ENCODE peak calls at places on chromosomes 4 and X, in six cellular contexts. J is upper lobe of right lung, E is pancreas, M is H9, S is left lung, Q is lung. K is an unnamed sample. For H3K27me3, the result is how much of the 10 kb centered on the place peaks cover.

GRCh38 chr4:185945238-185945637 is 123.7 kb upstream of the TLR3 start:
- DNase-seq in J (no peak), E (no peak), M (no peak), S (no peak), Q (no peak), K (no peak)

GRCh38 chr4:7325541-7325940 is 109.2 kb downstream of the PSAPL1 start:
- DNase-seq in J (no peak), E (no peak), M (no peak), S (no peak), Q (no peak), K (no peak)

GRCh38 chrX:38278682-38279081 is 48.6 kb downstream of the RPGR start:
- DNase-seq in J (no peak), E (no peak), M (no peak), S (no peak), Q (no peak), K (no peak)

GRCh38 chr4:25926473-25926872 is 12.5 kb downstream of the SMIM20 start:
- DNase-seq in J (no peak), E (no peak), M (no peak), S (no peak), Q (no peak), K (no peak)

GRCh38 chr4:22668301-22668700 is 24.4 kb upstream of the GBA3 start:
- DNase-seq in J (no peak), E (no peak), M (no peak), S (no peak), Q (no peak), K (peak)

GRCh38 chr4:120658772-120659171 is 263.8 kb downstream of the PRDM5 start:
- DNase-seq in J (no peak), E (no peak), M (no peak), S (no peak), Q (no peak), K (no peak)

GRCh38 chr4:116180056-116180690 is 905.2 kb downstream of the TRAM1L1 start:
- DNase-seq in J (no peak), E (no peak), M (no peak), S (no peak), Q (no peak), K (no peak)

GRCh38 chr4:189162888-189163287 is 777.8 kb upstream of the FRG1 start:
- DNase-seq in J (no peak), E (no peak), M (no peak), S (no peak), Q (no peak), K (no peak)

GRCh38 chr4:116362603-116363002 is 722.8 kb downstream of the TRAM1L1 start:
- DNase-seq in J (no peak), E (no peak), M (no peak), S (no peak), Q (no peak), K (no peak)

GRCh38 chr4:122783301-122784215 is 43.1 kb upstream of the FGF2 start:
- DNase-seq in J (peak), E (peak), M (peak), S (peak), Q (peak), K (peak)

GRCh38 chrX:43106009-43106408 is 328.0 kb upstream of the PPP1R2C start:
- DNase-seq in J (no peak), E (no peak), M (no peak), S (no peak), Q (no peak), K (no peak)

GRCh38 chr4:75745192-75745591 is 20.8 kb downstream of the USO1 start:
- DNase-seq in J (no peak), E (no peak), M (no peak), S (no peak), Q (no peak), K (no peak)

GRCh38 chr4:33715996-33716395 is 2528.3 kb downstream of the ARAP2 start:
- DNase-seq in J (no peak), E (no peak), M (no peak), S (no peak), Q (no peak), K (peak)

GRCh38 chr4:149145803-149146202 is 669.8 kb downstream of the IQCM start:
- DNase-seq in J (no peak), E (no peak), M (no peak), S (no peak), Q (no peak), K (peak)

GRCh38 chr4:108272566-108272965 is 103.8 kb upstream of the LEF1 start:
- DNase-seq in J (no peak), E (no peak), M (no peak), S (no peak), Q (no peak), K (no peak)

GRCh38 chrX:51860679-51861078 is 32.7 kb upstream of the MAGED1 start:
- DNase-seq in J (no peak), E (peak), M (peak), S (no peak), Q (no peak), K (no peak)

GRCh38 chr4:7872264-7872771 is 67.3 kb downstream of the AFAP1 start:
- DNase-seq in J (no peak), E (peak), M (no peak), S (no peak), Q (no peak), K (peak)

GRCh38 chr4:138090918-138091659 is 151.1 kb downstream of the SLC7A11 start:
- DNase-seq in J (no peak), E (no peak), M (no peak), S (no peak), Q (no peak), K (no peak)

GRCh38 chr4:103443324-103443723 is 245.2 kb upstream of the CENPE start:
- DNase-seq in J (no peak), E (no peak), M (no peak), S (no peak), Q (no peak), K (no peak)

GRCh38 chr4:148215202-148215601 is 227.0 kb downstream of the NR3C2 start:
- DNase-seq in J (no peak), E (no peak), M (no peak), S (no peak), Q (no peak), K (no peak)

GRCh38 chrX:28586891-28587635 is at the start of gene IL1RAPL1:
- DNase-seq in J (no peak), E (no peak), M (no peak), S (no peak), Q (no peak), K (peak)

GRCh38 chr4:170089274-170089742 is 448 bp downstream of the AADAT start:
- DNase-seq in J (no peak), E (no peak), M (peak), S (no peak), Q (no peak), K (no peak)

GRCh38 chr4:2353222-2354107 is 65.0 kb downstream of the ZFYVE28 start:
- DNase-seq in J (peak), E (no peak), M (peak), S (no peak), Q (no peak), K (no peak)

GRCh38 chr4:2354760-2355159 is 63.7 kb downstream of the ZFYVE28 start:
- DNase-seq in J (peak), E (no peak), M (no peak), S (no peak), Q (no peak), K (no peak)

GRCh38 chr4:2352729-2353221 is 65.7 kb downstream of the ZFYVE28 start:
- DNase-seq in J (no peak), E (no peak), M (no peak), S (no peak), Q (no peak), K (no peak)

GRCh38 chr4:2352171-2352570 is 66.3 kb downstream of the ZFYVE28 start:
- DNase-seq in J (peak), E (no peak), M (peak), S (no peak), Q (no peak), K (no peak)

DNA sequence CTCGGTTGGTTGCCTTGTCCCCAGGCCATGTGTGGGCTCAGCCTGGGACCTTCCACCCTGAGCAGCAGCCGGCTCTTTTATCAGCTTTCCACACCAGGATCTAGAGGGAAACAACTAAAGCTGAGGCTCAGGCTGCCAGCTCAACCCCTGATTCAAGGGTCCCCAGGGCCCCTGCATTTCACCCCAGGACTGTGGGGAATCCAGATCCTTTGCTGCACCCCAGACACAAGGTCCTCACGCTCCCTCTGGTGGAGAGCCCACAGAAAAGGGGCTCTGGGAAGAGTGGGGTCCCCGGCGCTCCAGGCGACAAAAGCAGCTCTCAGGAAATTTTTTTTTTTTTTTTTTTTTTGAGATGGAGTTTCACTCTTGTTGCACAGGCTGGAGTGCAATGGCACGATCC is 64.3 kb downstream of the ZFYVE28 start:
- DNase-seq in J (no peak), E (no peak), M (peak), S (no peak), Q (no peak), K (no peak)
- TF ChIP-seq CTCF in J (peak), E (no peak), M (peak), S (no peak), Q (no peak), K (peak)

DNA sequence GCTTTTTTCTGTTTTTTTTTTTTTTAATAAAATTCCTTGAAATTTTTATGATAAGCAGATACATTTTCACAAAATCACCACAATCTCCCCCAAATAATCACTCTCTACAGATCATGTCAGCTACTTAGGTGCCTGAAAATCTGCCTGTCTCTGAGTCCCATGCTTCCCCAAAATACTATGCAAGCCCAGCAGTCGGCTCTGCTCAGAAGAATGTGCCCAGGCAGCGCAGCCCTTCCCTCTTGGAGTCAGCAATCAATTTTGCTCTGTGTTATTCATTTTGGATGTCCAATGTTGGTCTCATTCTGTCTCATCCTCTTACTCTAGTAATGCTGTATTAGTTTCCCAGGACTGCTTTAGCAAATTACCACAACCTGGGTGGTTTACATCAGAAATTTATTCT is 24.9 kb upstream of the C1QTNF7 start:
- DNase-seq in J (no peak), E (no peak), M (no peak), S (no peak), Q (no peak), K (no peak)
- H3K27me3 ChIP-seq in J (under half), E (under half), M (under half), S (under half), Q (under half), K (under half)

DNA sequence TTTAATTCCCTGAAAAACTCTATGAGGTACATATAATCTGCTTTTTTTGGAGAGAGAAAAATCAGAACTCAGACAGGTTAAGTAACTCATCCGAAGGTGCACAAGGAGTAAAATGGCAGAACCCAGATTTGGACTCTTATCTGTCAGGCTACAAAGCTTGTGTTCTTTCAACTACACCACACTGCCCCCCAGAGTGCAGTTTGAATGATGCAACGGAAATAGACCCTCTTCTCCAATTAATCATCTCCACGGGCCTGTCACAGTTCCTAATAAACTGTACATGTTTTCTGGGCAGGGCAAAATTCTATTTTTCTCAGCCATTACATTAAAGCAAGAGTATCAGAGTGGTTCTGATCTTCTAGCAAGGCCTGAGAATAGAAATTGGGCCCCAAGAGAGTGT is 35.3 kb upstream of the DCX start:
- DNase-seq in J (no peak), E (no peak), M (peak), S (no peak), Q (no peak), K (no peak)
- TF ChIP-seq CTCF in J (peak), E (no peak), M (peak), S (peak), Q (no peak), K (no peak)

GRCh38 chrX:39988496-39988895 is 109.3 kb downstream of the BCOR start:
- DNase-seq in J (no peak), E (no peak), M (no peak), S (no peak), Q (no peak), K (no peak)
- H3K27me3 ChIP-seq in J (under half), E (under half), M (under half), S (under half), Q (under half), K (under half)

DNA sequence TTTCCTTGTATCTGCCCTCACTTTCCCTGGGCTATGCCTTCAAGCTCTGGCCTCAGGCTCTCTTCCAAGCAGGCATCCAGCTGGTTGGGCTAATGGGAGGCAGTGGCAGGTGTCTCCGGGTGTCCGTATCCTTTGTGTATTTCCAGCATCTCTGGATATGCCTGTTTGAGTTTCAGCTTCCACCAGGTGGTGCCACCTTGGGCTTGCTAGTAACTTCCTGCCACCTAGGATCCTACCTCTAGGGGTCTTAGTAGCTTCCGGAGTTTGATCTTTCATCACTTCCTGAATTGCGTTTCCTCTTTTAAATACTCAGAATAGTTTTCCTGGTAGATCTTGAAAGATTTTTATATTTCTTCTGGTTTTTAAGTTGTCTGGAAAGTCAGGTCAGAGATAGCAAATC is 23.2 kb upstream of the ANOS1 start:
- DNase-seq in J (no peak), E (no peak), M (no peak), S (no peak), Q (no peak), K (no peak)
- TF ChIP-seq CTCF in J (no peak), E (no peak), M (peak), S (no peak), Q (no peak), K (no peak)

GRCh38 chr4:6245246-6246169 is 24.1 kb upstream of the WFS1 start:
- DNase-seq in J (no peak), E (no peak), M (peak), S (no peak), Q (no peak), K (no peak)
- H3K27me3 ChIP-seq in J (under half), E (under half), M (under half), S (half or more), Q (under half), K (under half)

GRCh38 chr4:587671-588350 is 11.7 kb upstream of the TMEM271 start:
- DNase-seq in J (no peak), E (no peak), M (no peak), S (no peak), Q (no peak), K (no peak)

GRCh38 chr4:588351-588849 is 12.3 kb upstream of the TMEM271 start:
- DNase-seq in J (no peak), E (no peak), M (no peak), S (no peak), Q (no peak), K (no peak)

GRCh38 chr4:590313-590841 is 14.3 kb upstream of the TMEM271 start:
- DNase-seq in J (no peak), E (no peak), M (no peak), S (no peak), Q (no peak), K (no peak)

GRCh38 chr4:589219-589963 is 13.3 kb upstream of the TMEM271 start:
- DNase-seq in J (no peak), E (no peak), M (no peak), S (no peak), Q (no peak), K (no peak)

DNA sequence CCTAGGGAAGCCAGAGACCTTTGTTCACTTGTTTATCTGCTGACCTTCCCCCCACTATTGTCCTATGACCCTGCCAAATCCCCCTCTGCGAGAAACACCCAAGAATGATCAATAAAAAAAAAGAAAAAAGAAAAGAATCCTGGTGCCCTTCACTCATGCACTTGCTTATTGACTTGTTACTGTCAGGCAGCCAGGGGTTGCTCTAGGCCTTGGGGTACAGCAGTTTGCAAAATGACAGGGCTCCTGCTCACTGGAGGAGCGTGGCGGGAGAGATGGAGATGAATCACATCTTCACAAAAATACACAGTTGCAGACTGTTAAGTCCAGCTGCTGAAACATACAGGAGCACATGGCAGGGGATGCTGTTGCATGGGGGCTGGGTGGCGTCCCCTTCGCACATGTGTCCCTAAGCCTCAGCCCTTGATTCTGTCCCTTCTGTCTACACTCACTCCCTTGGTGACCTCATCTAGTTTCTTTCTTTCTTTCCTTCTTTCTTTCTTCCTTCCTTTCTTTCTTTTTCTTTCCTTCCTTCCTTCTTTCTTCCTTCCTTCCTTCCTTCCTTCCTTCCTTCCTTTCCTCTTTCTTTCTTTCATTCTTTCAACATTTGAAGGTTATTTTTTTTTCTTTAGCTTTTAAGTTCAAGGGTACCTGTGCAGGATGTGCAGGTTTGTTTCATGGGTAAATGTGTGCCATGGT is 16.9 kb upstream of the TMEM271 start:
- DNase-seq in J (no peak), E (no peak), M (no peak), S (no peak), Q (no peak), K (no peak)
- TF ChIP-seq CTCF in J (no peak), E (no peak), M (no peak), S (no peak), Q (no peak), K (no peak)

GRCh38 chrX:110403436-110403835 is 44.8 kb downstream of the RTL9 start:
- DNase-seq in J (no peak), E (no peak), M (no peak), S (no peak), Q (no peak), K (no peak)

GRCh38 chrX:110403839-110404238 is 45.2 kb downstream of the RTL9 start:
- DNase-seq in J (no peak), E (no peak), M (no peak), S (no peak), Q (no peak), K (no peak)

GRCh38 chrX:110402091-110402854 is 43.6 kb downstream of the RTL9 start:
- DNase-seq in J (no peak), E (no peak), M (peak), S (no peak), Q (no peak), K (no peak)

GRCh38 chrX:110404376-110404775 is 45.7 kb downstream of the RTL9 start:
- DNase-seq in J (no peak), E (no peak), M (no peak), S (no peak), Q (no peak), K (no peak)

DNA sequence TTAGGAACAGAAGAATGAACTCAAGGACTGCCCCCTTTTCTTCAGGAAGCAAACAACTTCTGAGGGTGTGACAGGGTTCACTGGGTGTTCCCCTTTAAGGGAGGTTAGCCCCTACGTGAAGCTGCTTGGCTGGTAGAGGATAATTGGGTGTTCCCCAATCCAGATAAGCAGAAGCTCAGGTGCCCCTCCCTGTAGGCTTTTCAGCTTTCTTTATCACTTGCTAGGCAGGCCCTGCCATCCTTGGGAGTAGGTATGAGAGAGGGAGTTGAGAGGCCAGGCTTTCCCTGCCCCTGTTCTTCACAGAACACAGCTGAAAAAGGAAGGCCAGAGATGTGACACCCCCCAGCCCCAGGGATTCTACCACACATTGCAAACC is 44.2 kb downstream of the RTL9 start:
- DNase-seq in J (no peak), E (no peak), M (no peak), S (no peak), Q (no peak), K (no peak)
- H3K27me3 ChIP-seq in J (under half), E (under half), M (under half), S (under half), Q (under half), K (under half)